ENCODE peak calls at places on chromosomes 2 and 18, in five cellular contexts. L is fibroblast of mammary gland, P is lung, E is HTR-8/SVneo, B is Daoy. K is an unnamed sample.

GRCh38 chr18:67805261-67805660 is 288.7 kb upstream of the DSEL start:
- DNase-seq in P (no peak), B (no peak), L (peak; percentile 9), E (no peak), K (no peak)

GRCh38 chr2:238338710-238339394 is 18.5 kb downstream of the TRAF3IP1 start:
- DNase-seq in B (no peak), L (no peak), P (no peak), E (no peak), K (no peak)

GRCh38 chr2:109173311-109174171 is 44.5 kb downstream of the SH3RF3 start:
- DNase-seq in E (no peak), B (peak; percentile 88), P (peak; percentile 40), L (peak; percentile 79), K (peak; percentile 73)

GRCh38 chr2:221629478-221629877 is 57.4 kb upstream of the EPHA4 start:
- DNase-seq in L (peak; percentile 80), B (peak; percentile 72), P (no peak), E (peak; percentile 19), K (peak; percentile 92)

GRCh38 chr2:30428827-30429461 is 18.1 kb upstream of the LCLAT1 start:
- DNase-seq in E (no peak), B (no peak), P (no peak), L (no peak), K (no peak)

GRCh38 chr2:6827516-6828298 is 38.0 kb downstream of the CMPK2 start:
- DNase-seq in P (no peak), L (peak; percentile 49), E (no peak), B (no peak), K (no peak)

GRCh38 chr2:85718885-85719487 is 24.8 kb downstream of the GNLY start:
- DNase-seq in L (no peak), B (no peak), P (no peak), E (no peak), K (no peak)

GRCh38 chr18:14784133-14784532 is 36.2 kb downstream of the ANKRD30B start:
- DNase-seq in L (no peak), B (no peak), E (peak; percentile 19), P (no peak), K (no peak)

GRCh38 chr2:46364797-46365457 is 67.7 kb downstream of the EPAS1 start:
- DNase-seq in B (peak; percentile 50), L (peak; percentile 77), E (peak; percentile 62), P (no peak), K (peak; percentile 47)

GRCh38 chr2:11411768-11412448 is 54.1 kb downstream of the E2F6 start:
- DNase-seq in B (peak; percentile 64), E (peak; percentile 64), P (no peak), L (peak; percentile 54), K (peak; percentile 46)

GRCh38 chr2:96315400-96316071 is 9.6 kb upstream of the ITPRIPL1 start:
- DNase-seq in E (no peak), B (peak; percentile 61), P (no peak), L (peak; percentile 76), K (peak; percentile 88)

GRCh38 chr2:43269074-43269572 is 42.7 kb upstream of the ZFP36L2 start:
- DNase-seq in P (peak; percentile 68), E (peak; percentile 72), L (peak; percentile 100), B (peak; percentile 79), K (peak; percentile 94)

GRCh38 chr2:51212374-51212773 is 180.4 kb upstream of the NRXN1 start:
- DNase-seq in E (no peak), B (no peak), P (no peak), L (no peak), K (no peak)

GRCh38 chr2:36663851-36664715 is 32.4 kb upstream of the VIT start:
- DNase-seq in B (peak; percentile 62), L (peak; percentile 85), P (no peak), E (peak; percentile 61), K (peak; percentile 75)

GRCh38 chr2:66771359-66771978 is 336.5 kb downstream of the MEIS1 start:
- DNase-seq in P (no peak), E (no peak), B (no peak), L (peak; percentile 16), K (peak; percentile 24)

GRCh38 chr2:28750316-28751101 is 1.1 kb upstream of the PPP1CB start:
- DNase-seq in P (no peak), B (peak; percentile 37), L (no peak), E (no peak), K (peak; percentile 44)

GRCh38 chr2:148812306-148812705 is 62.7 kb upstream of the KIF5C start:
- DNase-seq in B (peak; percentile 77), P (no peak), E (peak; percentile 21), L (peak; percentile 85), K (peak; percentile 61)

GRCh38 chr2:127080941-127081769 is 25.8 kb downstream of the BIN1 start:
- DNase-seq in B (peak; percentile 58), L (peak; percentile 68), E (no peak), P (no peak), K (no peak)

GRCh38 chr2:107988108-107988507 is 1.8 kb downstream of the SLC5A7 start:
- DNase-seq in B (no peak), L (no peak), E (no peak), P (no peak), K (no peak)

K was measured in A172.